ENCODE peak calls at places on chromosomes 3 and 15, in nine cellular contexts. N is progenitor cell of endocrine pancreas; A is nucleus accumbens; K is activated CD4-positive, alpha-beta T cell treated with anti-CD3 and anti-CD28 coated beads for 24 hours; V is heart left ventricle; D is RKO; B is iris pigment epithelial cell; Z is Right ventricle myocardium inferior; H is stimulated activated CD4-positive, alpha-beta T cell treated with anti-CD3 and anti-CD28 coated beads, Interleukin-12 subunit alpha, Interleukin-12 subunit beta, amount 100 ng/mL, for 24 hours. E is an unnamed sample.

GRCh38 chr3:123587399-123587798 is 2.5 kb upstream of the HACD2 start:
- DNase-seq in N (no peak), Z (no peak), D (no peak), A (no peak), B (no peak), H (no peak), V (no peak), K (no peak), E (no peak)

GRCh38 chr15:86630946-86631345 is 551.3 kb downstream of the AGBL1 start:
- DNase-seq in D (no peak), Z (no peak), V (no peak), N (no peak), K (no peak), H (no peak), B (no peak), A (no peak), E (no peak)

GRCh38 chr15:84844964-84845363 is 27.8 kb downstream of the ALPK3 start:
- DNase-seq in H (no peak), V (peak), N (no peak), K (no peak), D (no peak), Z (no peak), A (no peak), B (no peak), E (no peak)

GRCh38 chr15:35548435-35548834 is 2.5 kb upstream of the DPH6 start:
- DNase-seq in D (no peak), B (peak), A (no peak), H (no peak), K (no peak), Z (no peak), N (no peak), V (no peak), E (no peak)

GRCh38 chr15:60062826-60063225 is 58.7 kb downstream of the FOXB1 start:
- DNase-seq in V (no peak), K (no peak), H (no peak), D (no peak), A (no peak), B (peak), Z (no peak), N (no peak), E (peak)

GRCh38 chr3:8186213-8186612 is 315.4 kb upstream of the LMCD1 start:
- DNase-seq in N (no peak), V (no peak), D (no peak), H (no peak), Z (no peak), B (no peak), A (no peak), K (no peak), E (no peak)

GRCh38 chr3:21624514-21624913 is 126.5 kb downstream of the ZNF385D start:
- DNase-seq in V (no peak), N (no peak), D (no peak), A (no peak), B (no peak), K (no peak), Z (no peak), H (no peak), E (no peak)

GRCh38 chr3:62548806-62549205 is 175.5 kb upstream of the FEZF2 start:
- DNase-seq in Z (no peak), A (no peak), N (no peak), K (no peak), D (no peak), B (no peak), H (no peak), V (no peak), E (no peak)

GRCh38 chr3:10561162-10561561 is 55.8 kb upstream of the ATP2B2 start:
- DNase-seq in V (peak), N (no peak), K (no peak), A (no peak), H (no peak), D (no peak), B (no peak), Z (no peak), E (no peak)

GRCh38 chr3:101677436-101678286 is 729 bp upstream of the ZBTB11 start:
- DNase-seq in Z (no peak), N (no peak), K (no peak), B (no peak), D (no peak), H (no peak), A (no peak), V (no peak), E (no peak)

GRCh38 chr3:146757759-146758158 is 152.6 kb upstream of the PLSCR5 start:
- DNase-seq in D (no peak), K (no peak), B (no peak), V (no peak), A (no peak), H (no peak), N (no peak), Z (no peak), E (no peak)

GRCh38 chr15:73127302-73127936 is 75.2 kb downstream of the NEO1 start:
- DNase-seq in A (no peak), V (no peak), B (peak), N (no peak), K (peak), Z (no peak), H (peak), D (peak), E (peak)

GRCh38 chr15:90607361-90607760 is 77.6 kb downstream of the CRTC3 start:
- DNase-seq in D (no peak), H (no peak), N (no peak), B (no peak), K (no peak), V (no peak), A (no peak), Z (no peak), E (no peak)

GRCh38 chr3:76824658-76825310 is 215.1 kb upstream of the ROBO2 start:
- DNase-seq in A (no peak), V (no peak), K (no peak), N (no peak), H (no peak), B (no peak), Z (no peak), D (no peak), E (no peak)

E was measured in GM04503.